ENCODE peak calls at places on chromosomes 11 and 22, in nine cellular contexts. One of them, this sample, is unnamed.

GRCh38 chr11:9265211-9266131 is at the start of gene DENND5A:
- DNase-seq in neural progenitor cell: peak
- DNase-seq in MM.1S: no peak
- DNase-seq in SK-N-SH: peak
- DNase-seq in hepatocyte: peak
- DNase-seq in GM23338: peak
- DNase-seq in PC-3: peak
- DNase-seq in HCT116: peak
- DNase-seq in OCI-LY7: peak
- DNase-seq in this sample: peak

GRCh38 chr22:49724893-49725489 is 102.7 kb downstream of the BRD1 start:
- DNase-seq in PC-3: peak
- DNase-seq in GM23338: no peak
- DNase-seq in hepatocyte: peak
- DNase-seq in neural progenitor cell: peak
- DNase-seq in MM.1S: peak
- DNase-seq in SK-N-SH: peak
- DNase-seq in HCT116: peak
- DNase-seq in OCI-LY7: peak
- DNase-seq in this sample: peak

GRCh38 chr22:21013742-21014201 is 1.2 kb upstream of the P2RX6 start:
- DNase-seq in OCI-LY7: no peak
- DNase-seq in HCT116: no peak
- DNase-seq in PC-3: no peak
- DNase-seq in hepatocyte: no peak
- DNase-seq in SK-N-SH: no peak
- DNase-seq in MM.1S: no peak
- DNase-seq in GM23338: peak
- DNase-seq in neural progenitor cell: no peak
- DNase-seq in this sample: no peak

GRCh38 chr22:49687786-49688515 is 139.7 kb downstream of the BRD1 start:
- DNase-seq in neural progenitor cell: no peak
- DNase-seq in OCI-LY7: no peak
- DNase-seq in HCT116: no peak
- DNase-seq in PC-3: no peak
- DNase-seq in GM23338: no peak
- DNase-seq in SK-N-SH: no peak
- DNase-seq in MM.1S: no peak
- DNase-seq in hepatocyte: no peak
- DNase-seq in this sample: no peak

GRCh38 chr11:12284321-12285050 is 92.9 kb upstream of the PARVA start:
- DNase-seq in SK-N-SH: peak
- DNase-seq in HCT116: no peak
- DNase-seq in PC-3: no peak
- DNase-seq in neural progenitor cell: no peak
- DNase-seq in GM23338: no peak
- DNase-seq in OCI-LY7: no peak
- DNase-seq in hepatocyte: no peak
- DNase-seq in MM.1S: no peak
- DNase-seq in this sample: peak

GRCh38 chr11:82775736-82776346 is 42.2 kb upstream of the FAM181B start:
- DNase-seq in hepatocyte: peak
- DNase-seq in PC-3: peak
- DNase-seq in MM.1S: peak
- DNase-seq in GM23338: peak
- DNase-seq in OCI-LY7: peak
- DNase-seq in HCT116: peak
- DNase-seq in SK-N-SH: peak
- DNase-seq in neural progenitor cell: peak
- DNase-seq in this sample: peak

GRCh38 chr11:106156290-106156937 is 79.0 kb downstream of the AASDHPPT start:
- DNase-seq in HCT116: peak
- DNase-seq in SK-N-SH: peak
- DNase-seq in OCI-LY7: peak
- DNase-seq in neural progenitor cell: peak
- DNase-seq in PC-3: peak
- DNase-seq in GM23338: peak
- DNase-seq in hepatocyte: peak
- DNase-seq in MM.1S: peak
- DNase-seq in this sample: peak

GRCh38 chr11:126477526-126478275 is 122.2 kb downstream of the ST3GAL4 start:
- DNase-seq in SK-N-SH: no peak
- DNase-seq in GM23338: no peak
- DNase-seq in PC-3: no peak
- DNase-seq in HCT116: no peak
- DNase-seq in neural progenitor cell: no peak
- DNase-seq in MM.1S: no peak
- DNase-seq in OCI-LY7: no peak
- DNase-seq in hepatocyte: no peak
- DNase-seq in this sample: no peak

GRCh38 chr11:45754746-45755145 is 50.2 kb upstream of the SLC35C1 start:
- DNase-seq in PC-3: no peak
- DNase-seq in MM.1S: no peak
- DNase-seq in OCI-LY7: no peak
- DNase-seq in HCT116: no peak
- DNase-seq in SK-N-SH: no peak
- DNase-seq in hepatocyte: peak
- DNase-seq in neural progenitor cell: no peak
- DNase-seq in GM23338: no peak
- DNase-seq in this sample: no peak

GRCh38 chr11:35682230-35683195 is 19.9 kb downstream of the TRIM44 start:
- DNase-seq in HCT116: no peak
- DNase-seq in GM23338: peak
- DNase-seq in hepatocyte: peak
- DNase-seq in MM.1S: no peak
- DNase-seq in neural progenitor cell: peak
- DNase-seq in PC-3: no peak
- DNase-seq in SK-N-SH: peak
- DNase-seq in OCI-LY7: no peak
- DNase-seq in this sample: peak

GRCh38 chr22:20563941-20564371 is 56.5 kb downstream of the MED15 start:
- DNase-seq in PC-3: no peak
- DNase-seq in GM23338: no peak
- DNase-seq in HCT116: no peak
- DNase-seq in hepatocyte: no peak
- DNase-seq in neural progenitor cell: no peak
- DNase-seq in MM.1S: no peak
- DNase-seq in SK-N-SH: no peak
- DNase-seq in OCI-LY7: no peak
- DNase-seq in this sample: no peak

GRCh38 chr11:65288706-65289536 is 25.7 kb upstream of the CDC42EP2 start:
- DNase-seq in SK-N-SH: peak
- DNase-seq in MM.1S: no peak
- DNase-seq in neural progenitor cell: no peak
- DNase-seq in hepatocyte: no peak
- DNase-seq in OCI-LY7: no peak
- DNase-seq in GM23338: no peak
- DNase-seq in HCT116: no peak
- DNase-seq in PC-3: no peak
- DNase-seq in this sample: no peak

GRCh38 chr22:42340695-42341383 is 70.4 kb upstream of the TCF20 start:
- DNase-seq in MM.1S: no peak
- DNase-seq in neural progenitor cell: peak
- DNase-seq in HCT116: no peak
- DNase-seq in GM23338: peak
- DNase-seq in OCI-LY7: no peak
- DNase-seq in hepatocyte: no peak
- DNase-seq in SK-N-SH: peak
- DNase-seq in PC-3: no peak
- DNase-seq in this sample: no peak

GRCh38 chr11:1823376-1824220 is 11.2 kb upstream of the SYT8 start:
- DNase-seq in GM23338: no peak
- DNase-seq in HCT116: no peak
- DNase-seq in neural progenitor cell: no peak
- DNase-seq in hepatocyte: no peak
- DNase-seq in SK-N-SH: no peak
- DNase-seq in OCI-LY7: no peak
- DNase-seq in PC-3: no peak
- DNase-seq in MM.1S: no peak
- DNase-seq in this sample: no peak

GRCh38 chr22:44917372-44918165 is 92.2 kb downstream of the PHF21B start:
- DNase-seq in hepatocyte: no peak
- DNase-seq in HCT116: no peak
- DNase-seq in OCI-LY7: no peak
- DNase-seq in GM23338: no peak
- DNase-seq in neural progenitor cell: no peak
- DNase-seq in SK-N-SH: no peak
- DNase-seq in PC-3: no peak
- DNase-seq in MM.1S: no peak
- DNase-seq in this sample: no peak

GRCh38 chr22:44918925-44919392 is 90.8 kb downstream of the PHF21B start:
- DNase-seq in PC-3: no peak
- DNase-seq in OCI-LY7: no peak
- DNase-seq in HCT116: no peak
- DNase-seq in SK-N-SH: no peak
- DNase-seq in neural progenitor cell: no peak
- DNase-seq in GM23338: no peak
- DNase-seq in MM.1S: no peak
- DNase-seq in hepatocyte: no peak
- DNase-seq in this sample: no peak

GRCh38 chr22:44919691-44920090 is 90.1 kb downstream of the PHF21B start:
- DNase-seq in hepatocyte: no peak
- DNase-seq in MM.1S: no peak
- DNase-seq in neural progenitor cell: no peak
- DNase-seq in HCT116: no peak
- DNase-seq in PC-3: no peak
- DNase-seq in SK-N-SH: no peak
- DNase-seq in GM23338: no peak
- DNase-seq in OCI-LY7: no peak
- DNase-seq in this sample: no peak

GRCh38 chr22:44916281-44917231 is 93.2 kb downstream of the PHF21B start:
- DNase-seq in SK-N-SH: no peak
- DNase-seq in MM.1S: no peak
- DNase-seq in GM23338: no peak
- DNase-seq in HCT116: no peak
- DNase-seq in OCI-LY7: no peak
- DNase-seq in hepatocyte: no peak
- DNase-seq in PC-3: no peak
- DNase-seq in neural progenitor cell: no peak
- DNase-seq in this sample: no peak

GRCh38 chr22:44918166-44918924 is 91.5 kb downstream of the PHF21B start:
- DNase-seq in PC-3: no peak
- DNase-seq in hepatocyte: no peak
- DNase-seq in SK-N-SH: no peak
- DNase-seq in HCT116: no peak
- DNase-seq in GM23338: no peak
- DNase-seq in OCI-LY7: no peak
- DNase-seq in neural progenitor cell: no peak
- DNase-seq in MM.1S: no peak
- DNase-seq in this sample: no peak
- TF ChIP-seq EZH2phosphoT487 in PC-3: no peak
- TF ChIP-seq EZH2phosphoT487 in hepatocyte: no peak
- TF ChIP-seq EZH2phosphoT487 in SK-N-SH: no peak
- TF ChIP-seq EZH2phosphoT487 in HCT116: no peak
- TF ChIP-seq EZH2phosphoT487 in GM23338: no peak
- TF ChIP-seq EZH2phosphoT487 in OCI-LY7: no peak
- TF ChIP-seq EZH2phosphoT487 in neural progenitor cell: no peak
- TF ChIP-seq EZH2phosphoT487 in MM.1S: no peak
- TF ChIP-seq EZH2phosphoT487 in this sample: no peak

GRCh38 chr11:134244593-134244992 is 8.6 kb downstream of the THYN1 start:
- DNase-seq in PC-3: peak
- DNase-seq in HCT116: no peak
- DNase-seq in GM23338: peak
- DNase-seq in SK-N-SH: peak
- DNase-seq in MM.1S: peak
- DNase-seq in hepatocyte: peak
- DNase-seq in neural progenitor cell: peak
- DNase-seq in OCI-LY7: peak
- DNase-seq in this sample: peak
- TF ChIP-seq EZH2phosphoT487 in PC-3: no peak
- TF ChIP-seq EZH2phosphoT487 in HCT116: no peak
- TF ChIP-seq EZH2phosphoT487 in GM23338: no peak
- TF ChIP-seq EZH2phosphoT487 in SK-N-SH: no peak
- TF ChIP-seq EZH2phosphoT487 in MM.1S: no peak
- TF ChIP-seq EZH2phosphoT487 in hepatocyte: no peak
- TF ChIP-seq EZH2phosphoT487 in neural progenitor cell: no peak
- TF ChIP-seq EZH2phosphoT487 in OCI-LY7: no peak
- TF ChIP-seq EZH2phosphoT487 in this sample: no peak

GRCh38 chr11:118878187-118878586 is 5.5 kb upstream of the CXCR5 start:
- DNase-seq in HCT116: no peak
- DNase-seq in PC-3: no peak
- DNase-seq in OCI-LY7: peak
- DNase-seq in GM23338: no peak
- DNase-seq in SK-N-SH: no peak
- DNase-seq in MM.1S: no peak
- DNase-seq in neural progenitor cell: no peak
- DNase-seq in hepatocyte: no peak
- DNase-seq in this sample: no peak
- TF ChIP-seq EZH2phosphoT487 in HCT116: no peak
- TF ChIP-seq EZH2phosphoT487 in PC-3: no peak
- TF ChIP-seq EZH2phosphoT487 in OCI-LY7: no peak
- TF ChIP-seq EZH2phosphoT487 in GM23338: no peak
- TF ChIP-seq EZH2phosphoT487 in SK-N-SH: no peak
- TF ChIP-seq EZH2phosphoT487 in MM.1S: no peak
- TF ChIP-seq EZH2phosphoT487 in neural progenitor cell: no peak
- TF ChIP-seq EZH2phosphoT487 in hepatocyte: no peak
- TF ChIP-seq EZH2phosphoT487 in this sample: no peak

GRCh38 chr22:30262917-30263741 is 3.5 kb downstream of the OSM start:
- DNase-seq in hepatocyte: peak
- DNase-seq in neural progenitor cell: peak
- DNase-seq in SK-N-SH: peak
- DNase-seq in MM.1S: peak
- DNase-seq in GM23338: peak
- DNase-seq in HCT116: no peak
- DNase-seq in OCI-LY7: peak
- DNase-seq in PC-3: peak
- DNase-seq in this sample: peak

GRCh38 chr22:30260682-30261081 is 6.0 kb downstream of the OSM start:
- DNase-seq in GM23338: no peak
- DNase-seq in OCI-LY7: no peak
- DNase-seq in MM.1S: no peak
- DNase-seq in HCT116: no peak
- DNase-seq in neural progenitor cell: no peak
- DNase-seq in hepatocyte: no peak
- DNase-seq in PC-3: no peak
- DNase-seq in SK-N-SH: no peak
- DNase-seq in this sample: no peak

GRCh38 chr22:30260276-30260675 is 6.4 kb downstream of the OSM start:
- DNase-seq in OCI-LY7: no peak
- DNase-seq in PC-3: no peak
- DNase-seq in MM.1S: no peak
- DNase-seq in GM23338: no peak
- DNase-seq in neural progenitor cell: no peak
- DNase-seq in hepatocyte: no peak
- DNase-seq in HCT116: no peak
- DNase-seq in SK-N-SH: no peak
- DNase-seq in this sample: no peak

GRCh38 chr22:30262112-30262511 is 4.5 kb downstream of the OSM start:
- DNase-seq in PC-3: no peak
- DNase-seq in hepatocyte: no peak
- DNase-seq in MM.1S: no peak
- DNase-seq in OCI-LY7: no peak
- DNase-seq in neural progenitor cell: no peak
- DNase-seq in HCT116: no peak
- DNase-seq in GM23338: no peak
- DNase-seq in SK-N-SH: no peak
- DNase-seq in this sample: no peak

DNA sequence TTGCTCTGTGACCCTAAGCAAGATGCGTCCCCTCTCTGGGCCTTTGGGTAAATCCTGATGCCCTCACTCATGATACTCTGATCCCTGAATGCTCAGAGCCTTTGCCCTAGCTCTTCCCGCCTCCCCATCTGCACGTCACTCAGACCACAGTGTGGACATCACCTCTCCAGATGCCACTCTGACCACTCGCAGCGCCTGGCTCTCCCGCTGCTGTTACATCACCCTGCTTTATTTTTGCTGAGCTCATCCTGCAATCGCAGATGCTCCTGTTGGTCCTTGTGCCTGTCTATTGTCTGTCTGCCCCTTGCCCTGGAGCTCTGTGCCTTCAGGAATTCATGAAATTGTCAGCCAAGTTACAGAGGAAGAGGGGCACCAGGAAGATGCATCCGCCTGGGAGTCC is 5.5 kb downstream of the OSM start:
- DNase-seq in MM.1S: no peak
- DNase-seq in GM23338: no peak
- DNase-seq in SK-N-SH: no peak
- DNase-seq in OCI-LY7: no peak
- DNase-seq in HCT116: no peak
- DNase-seq in hepatocyte: no peak
- DNase-seq in neural progenitor cell: no peak
- DNase-seq in PC-3: no peak
- DNase-seq in this sample: no peak
- TF ChIP-seq EZH2phosphoT487 in MM.1S: no peak
- TF ChIP-seq EZH2phosphoT487 in GM23338: no peak
- TF ChIP-seq EZH2phosphoT487 in SK-N-SH: no peak
- TF ChIP-seq EZH2phosphoT487 in OCI-LY7: no peak
- TF ChIP-seq EZH2phosphoT487 in HCT116: no peak
- TF ChIP-seq EZH2phosphoT487 in hepatocyte: no peak
- TF ChIP-seq EZH2phosphoT487 in neural progenitor cell: no peak
- TF ChIP-seq EZH2phosphoT487 in PC-3: no peak
- TF ChIP-seq EZH2phosphoT487 in this sample: no peak

This sample was measured in GM23248.